ENCODE peak calls at places on chromosomes 13 and 19, in five cellular contexts. I is A549, H is T-cell, V is adipocyte, N is Caki2. M is an unnamed sample.

GRCh38 chr19:31770220-31770619 is 421.0 kb upstream of the TSHZ3 start:
- DNase-seq in N (no peak), H (no peak), I (no peak), V (no peak), M (no peak)

GRCh38 chr19:51489113-51489512 is 10.8 kb downstream of the CEACAM18 start:
- DNase-seq in H (no peak), V (no peak), N (no peak), I (no peak), M (no peak)

GRCh38 chr13:68808456-68808855 is 1299.2 kb upstream of the ATXN8OS start:
- DNase-seq in V (no peak), N (no peak), H (no peak), I (no peak), M (no peak)

GRCh38 chr13:59236979-59237378 is 926.7 kb downstream of the DIAPH3 start:
- DNase-seq in H (no peak), V (no peak), I (no peak), N (no peak), M (no peak)

GRCh38 chr13:36124236-36124822 is 6.9 kb downstream of the DCLK1 start:
- DNase-seq in V (peak), I (no peak), H (no peak), N (no peak), M (no peak)

GRCh38 chr13:113623491-113624234 is 34.3 kb downstream of the ATP4B start:
- DNase-seq in I (no peak), N (no peak), H (no peak), V (no peak), M (no peak)

GRCh38 chr13:73411067-73411809 is 352.4 kb downstream of the KLF5 start:
- DNase-seq in H (no peak), V (no peak), N (peak), I (peak), M (no peak)

GRCh38 chr19:14002571-14003278 is 3.4 kb downstream of the RFX1 start:
- DNase-seq in V (no peak), I (no peak), H (no peak), N (no peak), M (no peak)

GRCh38 chr19:55552620-55553019 is 7.3 kb upstream of the SBK3 start:
- DNase-seq in V (peak), H (no peak), N (peak), I (no peak), M (no peak)

M was measured in endodermal cell.